ENCODE peak calls at places on chromosomes 4 and X, in seven cellular contexts. E is fibroblast of mammary gland; H is pancreas; R is CD4-positive, alpha-beta memory T cell; A is tibial artery; Q is stimulated activated CD4-positive, alpha-beta T cell treated with anti-CD3 and anti-CD28 coated beads, Interleukin-12 subunit alpha, Interleukin-12 subunit beta, amount 100 ng/mL, for 48 hours; Y is SJSA1. Z is an unnamed sample.

GRCh38 chr4:183078634-183079033 is 20.4 kb upstream of the WWC2 start:
- DNase-seq in A (no peak), E (no peak), H (no peak), R (no peak), Q (no peak), Y (no peak), Z (no peak)

GRCh38 chr4:3440979-3441500 is 728 bp upstream of the HGFAC start:
- DNase-seq in E (peak; percentile 21), A (peak; percentile 65), Y (peak; percentile 34), H (no peak), Q (no peak), R (no peak), Z (no peak)

GRCh38 chrX:3501833-3502535 is 155.5 kb upstream of the MXRA5 start:
- DNase-seq in R (no peak), A (no peak), E (peak; percentile 50), Q (no peak), Y (no peak), H (no peak), Z (no peak)

GRCh38 chr4:67393699-67394281 is 151.5 kb downstream of the CENPC start:
- DNase-seq in Q (peak; percentile 3), A (no peak), E (peak; percentile 56), H (no peak), R (peak; percentile 20), Y (peak; percentile 8), Z (peak; percentile 78)

GRCh38 chr4:74377714-74378113 is 12.8 kb downstream of the EREG start:
- DNase-seq in E (no peak), Y (no peak), Q (no peak), H (no peak), A (no peak), R (no peak), Z (no peak)

GRCh38 chr4:1992468-1993168 is 16.2 kb downstream of the NELFA start:
- DNase-seq in Q (no peak), Y (no peak), H (no peak), R (no peak), E (peak; percentile 43), A (no peak), Z (no peak)

GRCh38 chr4:11589676-11590075 is 161.0 kb upstream of the HS3ST1 start:
- DNase-seq in R (no peak), Q (no peak), Y (no peak), H (no peak), E (no peak), A (no peak), Z (peak; percentile 66)

GRCh38 chr4:86092684-86093083 is 267.2 kb downstream of the MAPK10 start:
- DNase-seq in R (no peak), Q (no peak), Y (peak; percentile 6), H (no peak), A (no peak), E (peak; percentile 90), Z (peak; percentile 78)

GRCh38 chrX:42725196-42725595 is 52.8 kb downstream of the PPP1R2C start:
- DNase-seq in Y (no peak), H (no peak), R (no peak), E (no peak), Q (no peak), A (no peak), Z (no peak)

GRCh38 chrX:17917945-17918577 is 57.0 kb upstream of the RAI2 start:
- DNase-seq in A (no peak), E (no peak), H (no peak), Y (no peak), R (no peak), Q (no peak), Z (no peak)

GRCh38 chrX:150146271-150146888 is 208.1 kb upstream of the EOLA2 start:
- DNase-seq in Y (no peak), E (no peak), A (no peak), H (no peak), Q (no peak), R (no peak), Z (peak; percentile 18)

GRCh38 chr4:87103691-87104187 is 116.7 kb downstream of the KLHL8 start:
- DNase-seq in Y (peak; percentile 77), R (peak; percentile 74), A (no peak), H (no peak), E (peak; percentile 85), Q (no peak), Z (peak; percentile 92)

GRCh38 chrX:142089193-142089592 is 115.9 kb downstream of the MAGEC2 start:
- DNase-seq in H (no peak), E (peak; percentile 8), A (no peak), Y (no peak), R (no peak), Q (no peak), Z (peak; percentile 45)

GRCh38 chr4:156547439-156547838 is 424.2 kb downstream of the PDGFC start:
- DNase-seq in H (no peak), Y (peak; percentile 67), A (no peak), E (peak; percentile 95), R (no peak), Q (no peak), Z (peak; percentile 72)

GRCh38 chrX:111376897-111377601 is 34.9 kb downstream of the DCX start:
- DNase-seq in E (no peak), H (no peak), Q (no peak), A (no peak), R (no peak), Y (no peak), Z (no peak)

GRCh38 chrX:48590203-48591103 is 6.8 kb upstream of the WDR13 start:
- DNase-seq in Q (no peak), E (peak; percentile 81), H (no peak), R (no peak), Y (no peak), A (no peak), Z (no peak)

GRCh38 chrX:71619193-71619592 is 882 bp upstream of the CXCR3 start:
- DNase-seq in Q (peak; percentile 53), R (peak; percentile 53), H (no peak), A (no peak), E (no peak), Y (no peak), Z (no peak)

GRCh38 chr4:14168919-14169318 is 541.4 kb upstream of the BOD1L1 start:
- DNase-seq in A (no peak), Q (no peak), E (peak; percentile 96), H (no peak), Y (no peak), R (no peak), Z (peak; percentile 97)

GRCh38 chrX:78139160-78140123 is at the start of gene TAF9B:
- DNase-seq in Y (peak; percentile 76), E (peak; percentile 75), Q (peak; percentile 75), R (peak; percentile 80), H (peak; percentile 87), A (peak; percentile 93), Z (peak; percentile 91)

GRCh38 chr4:89101256-89102161 is 9.8 kb upstream of the TIGD2 start:
- DNase-seq in H (no peak), Y (no peak), E (no peak), A (no peak), Q (no peak), R (no peak), Z (no peak)

GRCh38 chr4:122716825-122717448 is 15.6 kb upstream of the BBS12 start:
- DNase-seq in Y (peak; percentile 66), R (peak; percentile 67), A (peak; percentile 69), Q (peak; percentile 77), E (peak; percentile 79), H (peak; percentile 64), Z (peak; percentile 76)

GRCh38 chr4:124839786-124840390 is 127.4 kb upstream of the ANKRD50 start:
- DNase-seq in Q (no peak), A (no peak), R (no peak), Y (no peak), E (no peak), H (no peak), Z (no peak)

GRCh38 chrX:154727418-154728323 is 23.2 kb downstream of the GAB3 start:
- DNase-seq in A (peak; percentile 80), Y (peak; percentile 45), Q (no peak), H (no peak), R (no peak), E (peak; percentile 57), Z (peak; percentile 39)

GRCh38 chr4:56701644-56702043 is 20.5 kb upstream of the HOPX start:
- DNase-seq in E (no peak), H (no peak), A (no peak), Y (no peak), R (no peak), Q (no peak), Z (no peak)

GRCh38 chr4:38243385-38244053 is 283.3 kb downstream of the PTTG2 start:
- DNase-seq in H (no peak), R (no peak), A (no peak), E (no peak), Q (no peak), Y (no peak), Z (no peak)

GRCh38 chrX:17597836-17598434 is 139.4 kb upstream of the SCML1 start:
- DNase-seq in H (peak; percentile 74), Y (no peak), Q (no peak), E (peak; percentile 33), R (no peak), A (peak; percentile 92), Z (no peak)

GRCh38 chr4:133598779-133599178 is 449.7 kb downstream of the PCDH10 start:
- DNase-seq in Y (no peak), H (no peak), Q (no peak), A (no peak), E (no peak), R (no peak), Z (no peak)

GRCh38 chrX:53080628-53081580 is 1.3 kb upstream of the TSPYL2 start:
- DNase-seq in Y (no peak), H (no peak), A (no peak), R (no peak), Q (no peak), E (peak; percentile 34), Z (no peak)

GRCh38 chr4:73919691-73920090 is 50.5 kb downstream of the CXCL1 start:
- DNase-seq in A (no peak), R (no peak), Q (no peak), Y (no peak), E (no peak), H (no peak), Z (no peak)

GRCh38 chrX:70398899-70399298 is 24.2 kb upstream of the GDPD2 start:
- DNase-seq in R (peak; percentile 48), H (no peak), Q (no peak), Y (no peak), E (peak; percentile 23), A (no peak), Z (no peak)